ENCODE peak calls at places on chromosome 1, in seven cellular contexts. M is HCT116, L is K562, P is SK-N-SH, Y is HepG2, Q is H1, N is GM12878. A is an unnamed sample.

GRCh38 chr1:167714098-167714850 is 7.5 kb upstream of the MPZL1 start:
- DNase-seq in N (peak; percentile 85), P (peak; percentile 86), Y (peak; percentile 68), L (peak; percentile 90), M (peak; percentile 76), Q (peak; percentile 99), A (peak; percentile 33)

GRCh38 chr1:109761227-109762038 is 2.3 kb downstream of the EPS8L3 start:
- DNase-seq in Q (no peak), L (no peak), P (peak; percentile 28), N (no peak), M (no peak), Y (no peak), A (no peak)

GRCh38 chr1:176801553-176802020 is 338.6 kb downstream of the PAPPA2 start:
- DNase-seq in Y (no peak), Q (no peak), M (no peak), N (no peak), P (no peak), L (no peak), A (no peak)

GRCh38 chr1:186785503-186785902 is 43.2 kb upstream of the PLA2G4A start:
- DNase-seq in Y (no peak), N (no peak), P (no peak), L (no peak), Q (no peak), M (no peak), A (no peak)

GRCh38 chr1:67614511-67614934 is 70.5 kb upstream of the GADD45A start:
- DNase-seq in Q (no peak), L (no peak), P (no peak), Y (no peak), N (no peak), M (no peak), A (no peak)

GRCh38 chr1:226551299-226551698 is 2.7 kb downstream of the STUM start:
- DNase-seq in Y (no peak), M (no peak), N (no peak), P (no peak), Q (no peak), L (no peak), A (no peak)

GRCh38 chr1:224183591-224184312 is 712 bp downstream of the DEGS1 start:
- DNase-seq in N (no peak), P (peak; percentile 89), L (peak; percentile 87), M (no peak), Y (peak; percentile 15), Q (peak; percentile 80), A (peak; percentile 58)

GRCh38 chr1:183033205-183033604 is 10.0 kb downstream of the LAMC1 start:
- DNase-seq in M (peak; percentile 73), Y (no peak), Q (no peak), N (peak; percentile 85), P (no peak), L (no peak), A (no peak)

GRCh38 chr1:115112496-115113375 is 23.4 kb upstream of the TSPAN2 start:
- DNase-seq in M (peak; percentile 6), L (peak; percentile 59), P (peak; percentile 53), Y (no peak), N (no peak), Q (peak; percentile 89), A (peak; percentile 31)

GRCh38 chr1:167333703-167334102 is 113.0 kb downstream of the POU2F1 start:
- DNase-seq in N (no peak), M (no peak), Y (no peak), L (no peak), P (no peak), Q (no peak), A (no peak)

GRCh38 chr1:1889847-1890505 is 911 bp downstream of the GNB1 start:
- DNase-seq in M (no peak), Y (no peak), N (no peak), L (peak; percentile 52), P (peak; percentile 77), Q (no peak), A (no peak)

GRCh38 chr1:5731110-5731423 is 261.2 kb downstream of the NPHP4 start:
- DNase-seq in Q (no peak), P (no peak), N (no peak), M (no peak), Y (no peak), L (no peak), A (no peak)

GRCh38 chr1:45679123-45679522 is 7.2 kb downstream of the GPBP1L1 start:
- DNase-seq in N (no peak), P (no peak), Y (no peak), L (no peak), M (no peak), Q (no peak), A (no peak)

GRCh38 chr1:66613187-66613586 is 79.2 kb downstream of the SGIP1 start:
- DNase-seq in P (no peak), L (no peak), Y (no peak), M (no peak), Q (no peak), N (no peak), A (no peak)

GRCh38 chr1:64898107-64898861 is 68.1 kb downstream of the JAK1 start:
- DNase-seq in N (no peak), Q (no peak), L (peak; percentile 59), P (no peak), Y (peak; percentile 91), M (peak; percentile 94), A (no peak)

GRCh38 chr1:41041866-41042265 is 20.3 kb upstream of the SLFNL1 start:
- DNase-seq in N (no peak), Q (no peak), Y (no peak), L (no peak), M (no peak), P (no peak), A (no peak)

GRCh38 chr1:163290025-163290610 is 31.6 kb upstream of the NUF2 start:
- DNase-seq in P (no peak), Q (no peak), N (no peak), Y (no peak), M (no peak), L (no peak), A (no peak)

DNA sequence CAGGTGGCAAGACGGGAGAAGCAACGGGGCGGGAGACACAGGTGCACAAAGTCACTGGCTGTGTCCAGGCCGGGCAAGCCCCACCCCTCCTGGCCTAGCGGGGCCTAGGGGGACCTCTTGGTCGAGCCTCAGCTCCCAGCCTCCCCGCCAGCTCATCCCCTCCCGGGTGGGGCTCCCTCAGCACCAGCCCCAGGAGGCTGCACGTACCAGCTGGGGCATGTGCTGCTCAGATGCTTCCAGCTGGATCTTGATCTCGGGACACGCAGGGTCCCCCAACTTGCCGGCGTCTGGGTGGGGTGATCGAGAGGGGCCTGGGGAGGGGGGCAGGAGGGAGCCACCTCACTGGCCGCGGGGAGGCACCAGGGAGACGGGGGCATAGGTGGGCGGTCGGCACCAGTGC is 71.4 kb downstream of the RAP1GAP start:
- DNase-seq in N (no peak), Y (no peak), L (no peak), P (no peak), Q (no peak), M (no peak), A (no peak)
- TF ChIP-seq JUND in N (no peak), Y (no peak), L (no peak), P (no peak), Q (no peak), M (no peak), A (no peak)

GRCh38 chr1:153366261-153366660 is 8.6 kb downstream of the S100A9 start:
- DNase-seq in Y (no peak), L (no peak), N (no peak), M (no peak), Q (no peak), P (no peak), A (no peak)

GRCh38 chr1:153375511-153375910 is at the start of gene S100A12:
- DNase-seq in P (no peak), M (no peak), Y (no peak), Q (no peak), N (no peak), L (no peak), A (no peak)

GRCh38 chr1:153374077-153374476 is 1.3 kb downstream of the S100A12 start:
- DNase-seq in M (no peak), Q (no peak), P (no peak), L (no peak), N (no peak), Y (no peak), A (no peak)

GRCh38 chr1:153368477-153368876 is 6.9 kb downstream of the S100A12 start:
- DNase-seq in M (no peak), Q (no peak), L (no peak), P (no peak), N (no peak), Y (no peak), A (no peak)

GRCh38 chr1:153371231-153371630 is 4.2 kb downstream of the S100A12 start:
- DNase-seq in P (no peak), L (no peak), M (no peak), Q (no peak), Y (no peak), N (no peak), A (no peak)
- TF ChIP-seq JUND in P (no peak), L (no peak), M (no peak), Q (no peak), Y (no peak), N (no peak), A (no peak)

GRCh38 chr1:197395209-197395608 is 127.2 kb downstream of the CRB1 start:
- DNase-seq in M (no peak), L (no peak), Y (no peak), Q (no peak), P (no peak), N (no peak), A (no peak)

GRCh38 chr1:197400522-197400902 is 132.5 kb downstream of the CRB1 start:
- DNase-seq in Y (no peak), Q (no peak), M (no peak), L (no peak), N (no peak), P (no peak), A (no peak)

GRCh38 chr1:197402189-197402588 is 134.1 kb downstream of the CRB1 start:
- DNase-seq in Y (no peak), N (no peak), P (no peak), L (no peak), M (no peak), Q (no peak), A (no peak)

GRCh38 chr1:197397899-197398298 is 129.8 kb downstream of the CRB1 start:
- DNase-seq in L (no peak), Q (no peak), Y (no peak), N (no peak), M (no peak), P (no peak), A (no peak)

GRCh38 chr1:197399691-197400521 is 131.9 kb downstream of the CRB1 start:
- DNase-seq in Q (no peak), P (peak; percentile 46), Y (peak; percentile 59), L (peak; percentile 29), M (peak; percentile 74), N (peak; percentile 11), A (peak; percentile 60)
- TF ChIP-seq JUND in Q (no peak), P (no peak), Y (no peak), L (no peak), M (no peak), N (no peak), A (no peak)

DNA sequence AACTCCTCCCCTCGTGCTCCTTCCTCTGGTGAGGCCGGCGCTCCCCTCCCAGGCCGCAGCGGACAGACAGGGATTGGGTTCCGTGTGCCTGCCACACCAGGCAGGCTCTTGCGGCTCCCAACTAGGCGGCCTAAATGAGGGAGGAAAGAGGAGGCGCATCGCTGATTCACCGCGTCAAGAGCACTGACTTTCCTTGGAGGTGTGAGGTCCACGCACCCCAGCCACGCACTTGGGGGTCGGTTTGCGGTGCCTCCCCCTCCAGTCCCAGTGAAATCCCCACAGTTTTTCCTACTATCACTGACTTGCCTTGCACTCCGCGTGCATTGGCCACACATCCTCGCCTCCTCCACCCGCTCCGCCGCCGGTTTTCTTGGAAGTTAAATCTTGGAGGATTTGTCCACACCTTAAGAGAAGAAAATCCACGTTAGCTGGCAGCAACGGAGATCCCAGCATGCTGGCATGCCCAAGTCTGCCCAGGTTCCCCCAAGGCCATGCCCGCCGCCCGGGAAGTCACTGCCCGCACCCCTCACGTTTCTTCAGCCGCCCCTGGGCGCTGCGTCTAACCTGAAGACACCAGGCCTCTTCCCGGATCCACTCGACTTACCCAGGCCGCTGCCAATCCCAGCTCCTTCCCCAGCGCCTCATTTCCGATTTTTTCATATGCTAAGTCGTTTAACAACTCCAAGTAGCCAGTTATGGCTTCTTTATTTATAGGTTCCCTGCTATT is 1.1 kb upstream of the FOXD3 start:
- DNase-seq in L (no peak), Y (no peak), N (no peak), P (peak; percentile 31), M (no peak), Q (peak; percentile 64), A (no peak)
- TF ChIP-seq JUND in L (no peak), Y (no peak), N (no peak), P (no peak), M (no peak), Q (no peak), A (no peak)